ENCODE peak calls at places on chromosome 18, in four cellular contexts. G, U, Y and C are unnamed samples.

GRCh38 chr18:62396381-62396780 is 71.3 kb downstream of the TNFRSF11A start:
- DNase-seq in G (no peak), U (no peak), Y (no peak), C (no peak)

GRCh38 chr18:36420826-36421225 is 123.3 kb downstream of the FHOD3 start:
- DNase-seq in G (no peak), U (no peak), Y (peak; percentile 14), C (no peak)

GRCh38 chr18:44799422-44800421 is 119.0 kb downstream of the SETBP1 start:
- DNase-seq in G (no peak), U (no peak), Y (no peak), C (no peak)

GRCh38 chr18:44819944-44820510 is 139.3 kb downstream of the SETBP1 start:
- DNase-seq in G (no peak), U (no peak), Y (no peak), C (no peak)

GRCh38 chr18:37476182-37476581 is 89.4 kb downstream of the CELF4 start:
- DNase-seq in G (no peak), U (peak; percentile 28), Y (peak; percentile 64), C (no peak)

GRCh38 chr18:9619990-9620389 is 5.6 kb upstream of the PPP4R1 start:
- DNase-seq in G (peak; percentile 74), U (peak; percentile 45), Y (peak; percentile 60), C (no peak)

GRCh38 chr18:51234117-51235010 is 36.9 kb upstream of the MEX3C start:
- DNase-seq in G (no peak), U (no peak), Y (no peak), C (no peak)

GRCh38 chr18:22297008-22297407 is 120.7 kb downstream of the CTAGE1 start:
- DNase-seq in G (no peak), U (no peak), Y (no peak), C (no peak)

GRCh38 chr18:79687806-79688205 is 8.2 kb downstream of the CTDP1 start:
- DNase-seq in G (no peak), U (no peak), Y (peak; percentile 20), C (peak; percentile 31)

GRCh38 chr18:26548144-26549102 is at the start of gene KCTD1:
- DNase-seq in G (peak; percentile 87), U (peak; percentile 79), Y (peak; percentile 94), C (peak; percentile 59)

GRCh38 chr18:22422909-22423548 is 5.3 kb upstream of the CTAGE1 start:
- DNase-seq in G (no peak), U (no peak), Y (peak; percentile 25), C (no peak)

GRCh38 chr18:65725421-65726050 is 25.3 kb upstream of the CDH7 start:
- DNase-seq in G (no peak), U (no peak), Y (no peak), C (no peak)

GRCh38 chr18:8808001-8808400 is 102.6 kb downstream of the MTCL1 start:
- DNase-seq in G (no peak), U (no peak), Y (peak; percentile 14), C (no peak)

GRCh38 chr18:43934322-43935050 is 657.2 kb upstream of the SYT4 start:
- DNase-seq in G (no peak), U (no peak), Y (peak; percentile 63), C (no peak)

GRCh38 chr18:10230072-10230471 is 224.4 kb upstream of the APCDD1 start:
- DNase-seq in G (no peak), U (no peak), Y (peak; percentile 97), C (peak; percentile 30)

GRCh38 chr18:50857694-50858093 is 21.2 kb upstream of the ME2 start:
- DNase-seq in G (no peak), U (no peak), Y (no peak), C (no peak)

GRCh38 chr18:47775961-47776360 is 154.5 kb downstream of the SMAD2 start:
- DNase-seq in G (no peak), U (no peak), Y (no peak), C (no peak)

GRCh38 chr18:35611518-35611917 is 30.0 kb downstream of the GALNT1 start:
- DNase-seq in G (no peak), U (no peak), Y (no peak), C (no peak)

GRCh38 chr18:70450658-70451253 is 161.9 kb downstream of the SOCS6 start:
- DNase-seq in G (no peak), U (no peak), Y (peak; percentile 42), C (no peak)

GRCh38 chr18:70135604-70136003 is 69.9 kb downstream of the RTTN start:
- DNase-seq in G (no peak), U (no peak), Y (peak; percentile 21), C (no peak)

DNA sequence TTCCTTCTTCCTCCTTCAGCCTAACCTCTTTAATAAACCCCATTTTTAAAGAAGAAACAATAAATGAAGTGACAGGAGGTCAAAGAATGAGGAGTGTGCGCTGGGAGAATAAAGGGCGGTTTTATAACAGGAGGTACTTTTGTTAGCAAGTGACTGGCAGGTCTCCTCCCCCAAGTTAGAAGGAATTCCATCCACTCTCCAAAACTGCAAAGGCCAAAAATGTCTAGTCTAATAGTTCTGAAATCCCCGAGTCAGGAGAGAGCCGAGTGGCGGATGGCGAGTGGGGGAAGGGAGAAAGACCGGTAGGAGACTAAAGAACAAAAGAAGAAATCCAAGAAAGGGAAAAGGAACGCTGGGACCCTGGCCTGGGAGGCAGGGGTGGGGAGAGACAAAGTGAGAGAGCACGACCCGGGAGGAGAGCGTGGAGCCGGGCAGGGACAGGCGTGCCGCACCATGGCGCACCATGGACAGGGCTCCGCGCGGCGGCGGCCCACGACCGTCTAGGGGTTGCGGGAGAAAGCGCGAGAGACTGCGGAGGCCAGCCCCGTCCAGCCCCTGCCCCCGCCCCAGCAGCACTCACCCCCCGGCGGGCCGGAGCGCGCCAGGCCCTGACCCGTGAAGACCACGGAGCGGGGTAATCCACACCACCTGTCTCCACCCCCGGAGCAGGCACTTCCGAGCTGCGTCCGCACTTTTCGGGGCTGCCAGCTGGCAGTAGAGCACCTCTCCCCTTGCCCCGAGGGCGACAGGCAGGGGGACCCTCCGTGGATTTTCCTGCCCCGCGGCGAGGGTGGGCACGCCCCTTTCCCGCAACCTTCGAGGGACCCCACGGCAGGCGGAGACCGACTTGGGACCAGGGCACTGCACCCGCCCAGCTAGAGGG is 1.6 kb downstream of the CDH2 start:
- DNase-seq in G (peak; percentile 78), U (no peak), Y (peak; percentile 60), C (no peak)
- H3K4me3 ChIP-seq in G (peak overlapping the region; percentile 37), U (peak overlapping the region; percentile 39), Y (peak overlapping the region; percentile 91), C (peak overlapping the region; percentile 86)

GRCh38 chr18:74597662-74598349 is at the start of gene ZNF407:
- DNase-seq in G (peak; percentile 96), U (peak; percentile 87), Y (peak; percentile 94), C (peak; percentile 68)
- H3K4me3 ChIP-seq in G (peak within 1 kb of the TSS; percentile 97), U (peak within 1 kb of the TSS; percentile 94), Y (peak within 1 kb of the TSS; percentile 90), C (peak within 1 kb of the TSS; percentile 94)

GRCh38 chr18:11710578-11710977 is 21.5 kb downstream of the GNAL start:
- DNase-seq in G (no peak), U (no peak), Y (no peak), C (no peak)

GRCh38 chr18:11713756-11714155 is 24.7 kb downstream of the GNAL start:
- DNase-seq in G (no peak), U (no peak), Y (no peak), C (no peak)

GRCh38 chr18:11719621-11720020 is 30.6 kb downstream of the GNAL start:
- DNase-seq in G (no peak), U (no peak), Y (no peak), C (no peak)

GRCh38 chr18:11719050-11719449 is 30.0 kb downstream of the GNAL start:
- DNase-seq in G (no peak), U (no peak), Y (no peak), C (no peak)

DNA sequence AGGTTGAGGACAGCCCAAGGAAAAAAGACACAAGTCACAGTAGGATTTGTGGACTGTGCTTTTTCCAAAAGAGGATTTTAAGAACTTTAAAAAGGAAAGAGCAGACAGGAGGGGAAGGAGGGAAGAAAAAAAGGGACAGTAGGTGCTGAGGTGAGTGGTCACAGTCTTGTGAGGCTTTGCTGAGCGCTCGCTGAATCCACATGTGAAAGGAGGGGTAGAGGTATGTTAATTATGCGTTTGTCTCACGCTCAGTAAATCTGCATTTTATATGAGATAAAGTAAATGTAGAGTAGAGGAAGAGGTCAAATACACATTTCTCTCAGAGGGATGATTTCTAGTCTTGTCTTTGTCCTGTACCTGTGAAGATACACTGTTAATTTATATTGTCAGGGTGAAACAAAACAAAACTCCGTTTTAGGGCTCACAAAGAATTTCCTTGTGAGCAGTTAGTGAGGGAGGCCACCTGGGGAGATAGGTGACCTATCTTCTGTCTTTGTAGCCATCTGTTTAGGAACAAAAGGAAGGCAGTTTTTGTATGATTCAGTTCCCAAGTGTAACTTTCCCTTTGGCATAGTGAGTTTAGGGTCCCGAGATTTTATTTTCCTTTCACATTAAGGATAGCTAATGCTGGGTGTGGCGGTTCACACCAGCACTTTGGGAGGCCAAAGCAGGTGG is 25.3 kb downstream of the GNAL start:
- DNase-seq in G (no peak), U (no peak), Y (no peak), C (no peak)
- H3K4me3 ChIP-seq in G (no peak overlapping the region), U (no peak overlapping the region), Y (no peak overlapping the region), C (no peak overlapping the region)

GRCh38 chr18:31041346-31042067 is 1.0 kb downstream of the DSC3 start:
- DNase-seq in G (peak; percentile 61), U (no peak), Y (no peak), C (no peak)

GRCh38 chr18:31042391-31043181 is at the start of gene DSC3:
- DNase-seq in G (peak; percentile 69), U (no peak), Y (peak; percentile 0), C (no peak)

GRCh38 chr18:31040982-31041345 is 1.6 kb downstream of the DSC3 start:
- DNase-seq in G (no peak), U (no peak), Y (peak; percentile 1), C (no peak)

GRCh38 chr18:31043709-31044108 is 1.2 kb upstream of the DSC3 start:
- DNase-seq in G (no peak), U (no peak), Y (no peak), C (no peak)

GRCh38 chr18:31042068-31042390 is 513 bp downstream of the DSC3 start:
- DNase-seq in G (no peak), U (no peak), Y (no peak), C (no peak)
- H3K4me3 ChIP-seq in G (no peak overlapping the region), U (no peak overlapping the region), Y (no peak overlapping the region), C (peak overlapping the region; percentile 38)

GRCh38 chr18:74796928-74797576 is 199.4 kb downstream of the ZNF407 start:
- DNase-seq in G (no peak), U (no peak), Y (peak; percentile 74), C (peak; percentile 28)
- H3K4me3 ChIP-seq in G (no peak overlapping the region), U (no peak overlapping the region), Y (peak overlapping the region; percentile 13), C (peak overlapping the region; percentile 15)

GRCh38 chr18:56019908-56020307 is 431.9 kb upstream of the TCF4 start:
- DNase-seq in G (no peak), U (no peak), Y (no peak), C (no peak)
- H3K4me3 ChIP-seq in G (no peak overlapping the region), U (no peak overlapping the region), Y (no peak overlapping the region), C (no peak overlapping the region)